ENCODE peak calls at places on chromosomes 5 and 9, in eight cellular contexts. S is spleen; Q is right cardiac atrium; X is uterus; K is ascending aorta; A is lung; U is naive thymus-derived CD4-positive, alpha-beta T cell; C is H9. Z is an unnamed sample.

GRCh38 chr9:96567203-96567700 is 52.4 kb downstream of the CDC14B start:
- DNase-seq in S (peak; percentile 87), Q (no peak), X (no peak), K (no peak), A (no peak), U (no peak), C (peak; percentile 73), Z (no peak)

GRCh38 chr9:15824310-15824709 is 271.5 kb downstream of the CCDC171 start:
- DNase-seq in S (no peak), Q (no peak), X (no peak), K (no peak), A (no peak), U (no peak), C (no peak), Z (no peak)

GRCh38 chr9:36903541-36904435 is 130.3 kb downstream of the PAX5 start:
- DNase-seq in S (no peak), Q (peak; percentile 48), X (no peak), K (no peak), A (peak; percentile 34), U (no peak), C (no peak), Z (no peak)

GRCh38 chr5:173880306-173880985 is 7.7 kb upstream of the CPEB4 start:
- DNase-seq in S (no peak), Q (no peak), X (no peak), K (no peak), A (no peak), U (no peak), C (no peak), Z (no peak)

GRCh38 chr5:90644132-90644531 is 85.5 kb downstream of the ADGRV1 start:
- DNase-seq in S (no peak), Q (no peak), X (no peak), K (no peak), A (no peak), U (no peak), C (no peak), Z (no peak)

GRCh38 chr9:93670208-93671029 is 94.0 kb downstream of the PHF2 start:
- DNase-seq in S (peak; percentile 65), Q (peak; percentile 20), X (peak; percentile 9), K (peak; percentile 4), A (no peak), U (no peak), C (peak; percentile 19), Z (no peak)

GRCh38 chr5:99243111-99243510 is 314.3 kb upstream of the CHD1 start:
- DNase-seq in S (no peak), Q (no peak), X (no peak), K (no peak), A (no peak), U (no peak), C (no peak), Z (no peak)

GRCh38 chr9:19161257-19162025 is 34.1 kb upstream of the PLIN2 start:
- DNase-seq in S (peak; percentile 31), Q (no peak), X (peak; percentile 60), K (no peak), A (peak; percentile 75), U (peak; percentile 61), C (no peak), Z (no peak)

GRCh38 chr5:6448141-6448491 is 543 bp upstream of the UBE2QL1 start:
- DNase-seq in S (no peak), Q (no peak), X (no peak), K (no peak), A (no peak), U (no peak), C (no peak), Z (peak; percentile 23)

GRCh38 chr5:6449465-6450158 is 953 bp downstream of the UBE2QL1 start:
- DNase-seq in S (no peak), Q (no peak), X (no peak), K (no peak), A (no peak), U (no peak), C (no peak), Z (peak; percentile 43)

GRCh38 chr5:6448622-6449464 is at the start of gene UBE2QL1:
- DNase-seq in S (peak; percentile 76), Q (no peak), X (no peak), K (no peak), A (no peak), U (peak; percentile 11), C (peak; percentile 45), Z (peak; percentile 24)

GRCh38 chr5:6452622-6453504 is 4.2 kb downstream of the UBE2QL1 start:
- DNase-seq in S (no peak), Q (peak; percentile 35), X (no peak), K (no peak), A (no peak), U (no peak), C (no peak), Z (peak; percentile 38)

DNA sequence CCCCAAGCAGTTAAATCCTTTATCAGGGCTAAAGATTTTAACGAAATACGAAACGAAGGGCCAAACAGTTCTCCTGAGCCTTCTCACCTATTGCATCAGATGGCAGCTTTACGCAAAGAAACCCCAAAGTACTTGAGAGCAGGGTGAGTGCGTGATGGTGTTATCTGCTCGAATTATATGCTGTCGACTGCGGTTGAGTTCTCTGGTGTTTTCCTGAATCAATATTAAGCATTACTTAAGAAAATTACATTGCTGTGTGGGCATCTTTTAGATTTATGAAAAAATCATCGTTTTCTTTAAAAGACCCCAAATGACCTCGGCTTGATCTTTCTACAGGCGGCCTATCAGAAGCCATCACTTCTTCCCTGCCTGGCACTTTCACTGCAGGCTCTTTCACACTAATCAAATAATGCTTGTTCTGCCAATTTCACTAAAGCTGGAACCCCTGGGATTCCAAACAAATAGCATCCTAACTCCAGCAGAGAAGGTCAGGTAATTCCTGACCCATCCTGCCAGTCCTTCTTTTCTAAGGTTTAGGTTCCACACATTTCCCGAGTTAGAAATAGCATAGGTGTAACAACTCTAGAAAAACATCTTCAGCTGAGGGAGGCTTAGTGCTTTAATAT is 1.7 kb downstream of the UBE2QL1 start:
- DNase-seq in S (no peak), Q (no peak), X (no peak), K (no peak), A (no peak), U (no peak), C (no peak), Z (no peak)
- H3K27ac ChIP-seq in S (no peak overlapping the region), Q (no peak overlapping the region), X (no peak overlapping the region), K (peak overlapping the region; percentile 22), A (no peak overlapping the region), U (no peak overlapping the region), C (no peak overlapping the region), Z (no peak overlapping the region)

DNA sequence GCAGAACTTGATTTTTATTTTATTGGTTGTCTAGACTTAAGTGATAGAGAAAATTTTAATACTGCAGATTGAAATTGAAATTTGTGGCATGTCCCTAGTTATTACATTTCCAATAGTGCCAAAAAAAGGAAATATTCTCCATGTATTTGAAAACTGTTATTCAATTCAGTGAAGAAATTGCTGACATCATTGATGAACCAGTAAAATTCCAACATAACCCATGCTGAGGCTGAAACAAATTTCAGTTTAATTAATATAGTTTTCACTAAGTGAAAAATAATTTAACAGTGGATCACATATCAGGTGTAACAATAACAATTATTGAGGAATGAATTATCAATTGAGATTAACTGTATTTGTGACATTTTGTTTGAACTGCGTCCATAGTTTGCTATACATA is 38.7 kb downstream of the LURAP1L start:
- DNase-seq in S (no peak), Q (no peak), X (no peak), K (no peak), A (no peak), U (no peak), C (no peak), Z (no peak)
- H3K27ac ChIP-seq in S (no peak overlapping the region), Q (no peak overlapping the region), X (peak overlapping the region; percentile 92), K (peak overlapping the region; percentile 78), A (no peak overlapping the region), U (no peak overlapping the region), C (no peak overlapping the region), Z (peak overlapping the region; percentile 92)

GRCh38 chr5:134889335-134889734 is 15.2 kb downstream of the TXNDC15 start:
- DNase-seq in S (no peak), Q (no peak), X (no peak), K (no peak), A (no peak), U (no peak), C (no peak), Z (no peak)

GRCh38 chr5:134891473-134891872 is 13.5 kb upstream of the PCBD2 start:
- DNase-seq in S (no peak), Q (no peak), X (no peak), K (no peak), A (no peak), U (no peak), C (no peak), Z (no peak)

GRCh38 chr5:134892926-134893325 is 12.0 kb upstream of the PCBD2 start:
- DNase-seq in S (no peak), Q (no peak), X (no peak), K (no peak), A (no peak), U (no peak), C (no peak), Z (no peak)

GRCh38 chr5:134892282-134892681 is 12.6 kb upstream of the PCBD2 start:
- DNase-seq in S (no peak), Q (no peak), X (no peak), K (no peak), A (no peak), U (no peak), C (no peak), Z (no peak)

DNA sequence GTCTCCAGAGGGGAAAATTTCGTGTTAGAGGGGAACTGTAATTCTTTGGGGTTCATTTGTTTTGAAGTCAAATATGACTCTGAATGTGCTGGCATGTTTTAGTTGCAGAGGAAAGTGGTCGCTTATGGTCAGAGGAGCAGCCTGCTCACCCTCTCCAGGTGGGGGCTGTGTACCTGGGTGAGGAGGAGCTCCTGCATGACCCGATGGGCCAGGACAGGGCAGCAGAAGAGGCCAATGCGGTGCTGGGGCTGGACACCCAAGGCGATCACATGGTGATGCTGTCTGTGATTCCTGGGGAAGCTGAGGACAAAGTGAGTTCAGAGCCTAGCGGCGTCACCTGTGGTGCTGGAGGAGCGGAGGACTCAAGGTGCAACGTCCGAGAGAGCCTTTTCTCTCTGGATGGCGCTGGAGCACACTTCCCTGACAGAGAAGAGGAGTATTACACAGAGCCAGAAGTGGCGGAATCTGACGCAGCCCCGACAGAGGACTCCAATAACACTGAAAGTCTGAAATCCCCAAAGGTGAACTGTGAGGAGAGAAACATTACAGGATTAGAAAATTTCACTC is 13.5 kb downstream of the TXNDC15 start:
- DNase-seq in S (no peak), Q (no peak), X (no peak), K (no peak), A (no peak), U (no peak), C (peak; percentile 45), Z (no peak)
- H3K27ac ChIP-seq in S (no peak overlapping the region), Q (no peak overlapping the region), X (no peak overlapping the region), K (no peak overlapping the region), A (no peak overlapping the region), U (no peak overlapping the region), C (no peak overlapping the region), Z (no peak overlapping the region)

GRCh38 chr5:17306726-17307091 is 89.3 kb downstream of the BASP1 start:
- DNase-seq in S (no peak), Q (no peak), X (no peak), K (no peak), A (no peak), U (no peak), C (no peak), Z (no peak)

GRCh38 chr5:17308326-17309065 is 91.1 kb downstream of the BASP1 start:
- DNase-seq in S (no peak), Q (no peak), X (no peak), K (no peak), A (no peak), U (no peak), C (no peak), Z (no peak)

GRCh38 chr5:17312358-17312757 is 94.9 kb downstream of the BASP1 start:
- DNase-seq in S (no peak), Q (no peak), X (no peak), K (no peak), A (no peak), U (no peak), C (no peak), Z (no peak)

GRCh38 chr5:17305964-17306725 is 88.7 kb downstream of the BASP1 start:
- DNase-seq in S (no peak), Q (peak; percentile 72), X (peak; percentile 15), K (no peak), A (peak; percentile 50), U (no peak), C (peak; percentile 40), Z (peak; percentile 96)

DNA sequence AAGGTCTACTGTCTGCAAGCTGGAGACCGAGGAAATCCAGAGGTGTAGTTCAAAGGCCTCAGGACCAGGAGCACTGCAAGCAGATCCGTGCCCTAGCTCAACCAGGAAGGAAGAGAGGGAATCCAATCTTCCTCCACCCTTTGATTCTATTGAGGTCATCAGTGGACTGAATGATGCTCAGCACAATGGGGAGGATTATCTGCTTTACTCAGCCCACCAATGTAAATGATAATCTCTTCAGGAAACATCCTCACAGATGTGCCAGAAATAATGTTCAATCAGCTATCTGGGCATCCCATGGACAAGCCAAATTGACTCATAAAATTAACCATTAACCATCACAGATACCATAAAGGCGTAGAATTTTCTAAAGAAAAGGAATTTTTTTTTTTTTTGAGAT is 92.0 kb downstream of the BASP1 start:
- DNase-seq in S (no peak), Q (no peak), X (no peak), K (no peak), A (no peak), U (no peak), C (no peak), Z (no peak)
- H3K27ac ChIP-seq in S (no peak overlapping the region), Q (no peak overlapping the region), X (no peak overlapping the region), K (no peak overlapping the region), A (no peak overlapping the region), U (no peak overlapping the region), C (no peak overlapping the region), Z (no peak overlapping the region)